ENCODE peak calls at places on chromosomes 11 and 22, in four cellular contexts. M is HL-60, F is K562, S is GM12878. B is an unnamed sample.

GRCh38 chr11:8403310-8403709 is 139.6 kb upstream of the LMO1 start:
- DNase-seq in M (no peak), S (no peak), F (no peak), B (no peak)

GRCh38 chr22:28478564-28478963 is 201.1 kb downstream of the TTC28 start:
- DNase-seq in M (no peak), S (no peak), F (no peak), B (no peak)

GRCh38 chr11:75635009-75635909 is 33.6 kb downstream of the MAP6 start:
- DNase-seq in F (no peak), M (no peak), S (no peak), B (no peak)

GRCh38 chr22:37284126-37284806 is 2.0 kb downstream of the CYTH4 start:
- DNase-seq in M (no peak), F (no peak), S (no peak), B (no peak)

GRCh38 chr11:111417766-111418435 is 38.8 kb upstream of the POU2AF1 start:
- DNase-seq in S (peak; percentile 96), M (no peak), F (no peak), B (no peak)

GRCh38 chr11:2472428-2473186 is 27.8 kb downstream of the KCNQ1 start:
- DNase-seq in F (no peak), S (no peak), M (no peak), B (no peak)

GRCh38 chr22:25021409-25021808 is 68.9 kb downstream of the KIAA1671 start:
- DNase-seq in M (no peak), F (no peak), S (no peak), B (no peak)

GRCh38 chr11:116976941-116977570 is 121.2 kb downstream of the SIK3 start:
- DNase-seq in S (no peak), M (no peak), F (no peak), B (no peak)

GRCh38 chr22:20566420-20567260 is 59.2 kb downstream of the MED15 start:
- DNase-seq in M (no peak), F (no peak), S (no peak), B (no peak)

GRCh38 chr11:95256204-95256819 is 25.3 kb upstream of the SESN3 start:
- DNase-seq in F (no peak), M (peak; percentile 99), S (no peak), B (no peak)

GRCh38 chr11:122155765-122156527 is 39.9 kb upstream of the BLID start:
- DNase-seq in S (no peak), M (no peak), F (no peak), B (no peak)

GRCh38 chr11:79173615-79174014 is 267.2 kb downstream of the TENM4 start:
- DNase-seq in S (no peak), M (no peak), F (no peak), B (no peak)

GRCh38 chr11:61293869-61294716 is 1.0 kb downstream of the VWCE start:
- DNase-seq in M (peak; percentile 35), S (no peak), F (no peak), B (peak; percentile 67)

GRCh38 chr22:29370556-29370955 is 17.8 kb downstream of the AP1B1 start:
- DNase-seq in F (no peak), S (no peak), M (no peak), B (no peak)

GRCh38 chr11:29629281-29629680 is 387.5 kb downstream of the KCNA4 start:
- DNase-seq in F (no peak), M (no peak), S (no peak), B (no peak)

GRCh38 chr11:108672113-108672512 is 7.2 kb downstream of the DDX10 start:
- DNase-seq in S (no peak), F (no peak), M (no peak), B (no peak)

GRCh38 chr11:63020671-63021255 is 5.1 kb upstream of the SLC22A8 start:
- DNase-seq in M (no peak), F (peak; percentile 75), S (no peak), B (no peak)

GRCh38 chr22:25900880-25901279 is 158.9 kb downstream of the MYO18B start:
- DNase-seq in M (no peak), S (no peak), F (peak; percentile 27), B (no peak)

GRCh38 chr22:30195245-30196140 is 51.1 kb downstream of the LIF start:
- DNase-seq in F (no peak), M (no peak), S (no peak), B (no peak)

GRCh38 chr11:846496-847098 is 3.9 kb downstream of the TSPAN4 start:
- DNase-seq in M (no peak), F (no peak), S (no peak), B (no peak)

GRCh38 chr11:2580444-2581050 is 119.2 kb downstream of the KCNQ1OT1 start:
- DNase-seq in F (no peak), S (no peak), M (no peak), B (no peak)

GRCh38 chr11:122758361-122758760 is 79.9 kb upstream of the CRTAM start:
- DNase-seq in F (no peak), M (no peak), S (no peak), B (no peak)

GRCh38 chr11:125916683-125917337 is 12.5 kb downstream of the DDX25 start:
- DNase-seq in M (no peak), F (no peak), S (no peak), B (no peak)

GRCh38 chr11:69467646-69468045 is 13.8 kb upstream of the LINC01488 start:
- DNase-seq in M (no peak), S (no peak), F (peak; percentile 51), B (no peak)

GRCh38 chr11:5476184-5476819 is 12.2 kb upstream of the OR52D1 start:
- DNase-seq in F (peak; percentile 71), M (peak; percentile 14), S (no peak), B (peak; percentile 44)

GRCh38 chr22:40224702-40225101 is 47.0 kb downstream of the TNRC6B start:
- DNase-seq in M (no peak), S (no peak), F (no peak), B (no peak)

GRCh38 chr11:133897331-133897650 is 52.0 kb upstream of the SPATA19 start:
- DNase-seq in S (no peak), F (no peak), M (no peak), B (no peak)

GRCh38 chr11:107017433-107018227 is 646 bp downstream of the GUCY1A2 start:
- DNase-seq in F (peak; percentile 22), M (no peak), S (no peak), B (peak; percentile 41)

GRCh38 chr11:13668957-13669521 is 571 bp downstream of the FAR1 start:
- DNase-seq in S (no peak), F (peak; percentile 77), M (no peak), B (no peak)

GRCh38 chr11:116373107-116373506 is 399.7 kb downstream of the BUD13 start:
- DNase-seq in S (no peak), M (no peak), F (no peak), B (no peak)

GRCh38 chr11:131748146-131749050 is 378.0 kb downstream of the NTM start:
- DNase-seq in M (peak; percentile 21), S (no peak), F (peak; percentile 53), B (peak; percentile 41)

GRCh38 chr11:107011977-107012376 is 6.3 kb downstream of the GUCY1A2 start:
- DNase-seq in F (no peak), M (no peak), S (no peak), B (no peak)

GRCh38 chr11:107752954-107753822 is 41.3 kb upstream of the SLN start:
- DNase-seq in M (no peak), S (no peak), F (no peak), B (no peak)

GRCh38 chr11:118657238-118657637 is 22.2 kb downstream of the TREH start:
- DNase-seq in S (no peak), F (peak; percentile 49), M (no peak), B (no peak)

GRCh38 chr11:70650075-70650909 is 252.0 kb downstream of the CTTN start:
- DNase-seq in F (peak; percentile 69), S (no peak), M (peak; percentile 20), B (peak; percentile 44)
- TF ChIP-seq POLR2AphosphoS5 in F (no peak), S (no peak), M (no peak), B (no peak)

GRCh38 chr11:85663781-85664560 is 958 bp downstream of the CREBZF start:
- DNase-seq in M (peak; percentile 45), F (peak; percentile 66), S (no peak), B (peak; percentile 59)
- TF ChIP-seq SPI1 in M (no peak), F (no peak), S (no peak), B (no peak)

GRCh38 chr11:128472128-128473110 is 114.9 kb downstream of the ETS1 start:
- DNase-seq in F (no peak), M (no peak), S (peak; percentile 93), B (no peak)

GRCh38 chr11:128473631-128474030 is 113.7 kb downstream of the ETS1 start:
- DNase-seq in S (peak; percentile 51), F (no peak), M (no peak), B (no peak)

GRCh38 chr11:128476031-128476430 is 111.3 kb downstream of the ETS1 start:
- DNase-seq in F (peak; percentile 9), M (no peak), S (no peak), B (no peak)

GRCh38 chr11:128476729-128477128 is 110.6 kb downstream of the ETS1 start:
- DNase-seq in F (no peak), M (no peak), S (no peak), B (no peak)

DNA sequence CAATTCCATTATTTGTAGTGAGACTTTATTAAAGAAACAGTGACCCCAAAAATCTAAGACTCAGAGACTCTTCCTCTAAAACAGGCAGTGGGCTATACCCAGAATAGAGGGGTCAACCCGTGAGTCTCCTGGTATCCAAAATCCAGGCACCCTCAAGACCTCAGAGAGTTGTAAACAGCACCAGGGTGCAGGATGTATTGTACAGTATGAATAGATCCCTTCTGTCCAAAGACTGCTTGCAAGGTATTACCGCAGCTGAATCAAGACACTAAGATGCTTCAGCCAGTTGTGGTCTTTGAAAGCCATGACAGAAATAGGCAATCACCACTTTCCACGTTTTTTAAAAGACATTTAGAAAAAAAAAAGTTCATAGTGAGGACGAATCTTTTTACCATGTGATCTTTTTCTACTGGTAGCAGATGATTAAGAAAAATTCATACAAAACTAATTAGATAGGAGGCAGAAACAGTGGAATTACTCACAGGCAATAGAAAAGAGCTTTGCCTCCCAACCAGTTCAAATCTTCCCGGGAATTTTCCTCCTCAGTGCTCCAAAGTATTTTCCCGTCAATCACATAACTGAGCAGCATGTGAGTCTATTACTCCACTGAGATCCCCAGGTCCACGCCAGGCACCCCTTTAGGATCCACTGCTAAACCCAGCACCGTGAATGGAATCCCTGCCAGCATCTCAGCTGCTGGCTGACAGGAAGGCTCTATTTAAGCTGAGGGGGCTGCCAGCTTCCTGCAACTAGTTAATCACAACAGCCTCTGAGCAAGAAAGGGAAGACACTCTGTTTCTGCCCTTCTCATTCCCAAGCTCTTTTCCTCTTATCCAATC is 113.1 kb downstream of the ETS1 start:
- DNase-seq in F (no peak), M (no peak), S (no peak), B (no peak)
- TF ChIP-seq POLR2AphosphoS5 in F (no peak), M (no peak), S (no peak), B (no peak)

DNA sequence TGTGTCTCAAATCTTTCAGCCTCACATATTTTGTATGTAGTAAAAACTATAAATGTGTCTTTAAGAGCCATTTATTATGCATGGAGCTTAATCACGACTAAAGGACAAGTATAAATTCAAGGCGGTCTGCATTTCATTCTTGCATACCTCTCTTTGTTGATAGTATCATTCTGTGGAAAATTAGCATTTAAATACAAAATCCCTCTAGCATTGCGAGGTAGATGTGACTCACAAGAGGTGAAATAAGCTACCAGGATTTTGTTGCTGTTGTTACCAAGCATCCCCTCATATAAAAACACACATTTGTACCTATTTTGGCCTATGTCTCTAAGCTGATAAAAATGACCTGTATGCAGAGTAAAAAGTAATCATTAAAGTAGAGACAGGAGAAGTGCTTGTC is 537.4 kb upstream of the LUZP2 start:
- DNase-seq in M (no peak), S (no peak), F (no peak), B (no peak)
- TF ChIP-seq SPI1 in M (no peak), S (no peak), F (no peak), B (no peak)

B was measured in GM12891.